ENCODE peak calls at places on chromosomes 1 and 21, in eight cellular contexts. One of them, this sample, is unnamed.

GRCh38 chr1:47624531-47624930 is 186.7 kb downstream of the FOXD2 start:
- DNase-seq in GM12878: no peak
- DNase-seq in body of pancreas: peak; percentile 54
- DNase-seq in IMR-90: no peak
- DNase-seq in H1: peak; percentile 29
- DNase-seq in Peyer's patch: no peak
- DNase-seq in ovary: no peak
- DNase-seq in upper lobe of left lung: peak; percentile 37
- DNase-seq in this sample: peak; percentile 13

GRCh38 chr21:17901458-17902092 is 82.4 kb upstream of the C21orf91 start:
- DNase-seq in ovary: no peak
- DNase-seq in body of pancreas: no peak
- DNase-seq in Peyer's patch: no peak
- DNase-seq in upper lobe of left lung: no peak
- DNase-seq in GM12878: peak; percentile 23
- DNase-seq in IMR-90: peak; percentile 10
- DNase-seq in H1: no peak
- DNase-seq in this sample: no peak

GRCh38 chr1:84998642-84999280 is 1.8 kb upstream of the MCOLN2 start:
- DNase-seq in upper lobe of left lung: peak; percentile 26
- DNase-seq in GM12878: no peak
- DNase-seq in IMR-90: peak; percentile 10
- DNase-seq in H1: no peak
- DNase-seq in Peyer's patch: peak; percentile 76
- DNase-seq in body of pancreas: peak; percentile 10
- DNase-seq in ovary: no peak
- DNase-seq in this sample: no peak

GRCh38 chr21:25895565-25896205 is 160.9 kb downstream of the GABPA start:
- DNase-seq in IMR-90: peak; percentile 45
- DNase-seq in ovary: no peak
- DNase-seq in Peyer's patch: no peak
- DNase-seq in upper lobe of left lung: no peak
- DNase-seq in H1: no peak
- DNase-seq in body of pancreas: peak; percentile 18
- DNase-seq in GM12878: no peak
- DNase-seq in this sample: no peak

GRCh38 chr1:51415963-51416362 is 85.6 kb upstream of the TTC39A start:
- DNase-seq in Peyer's patch: no peak
- DNase-seq in GM12878: no peak
- DNase-seq in IMR-90: no peak
- DNase-seq in body of pancreas: no peak
- DNase-seq in H1: no peak
- DNase-seq in ovary: no peak
- DNase-seq in upper lobe of left lung: no peak
- DNase-seq in this sample: no peak

GRCh38 chr1:232459826-232460225 is 170.1 kb downstream of the SIPA1L2 start:
- DNase-seq in Peyer's patch: no peak
- DNase-seq in H1: no peak
- DNase-seq in body of pancreas: no peak
- DNase-seq in IMR-90: no peak
- DNase-seq in upper lobe of left lung: no peak
- DNase-seq in ovary: no peak
- DNase-seq in GM12878: no peak
- DNase-seq in this sample: no peak

GRCh38 chr1:14809186-14809981 is 210.9 kb downstream of the KAZN start:
- DNase-seq in GM12878: no peak
- DNase-seq in upper lobe of left lung: no peak
- DNase-seq in Peyer's patch: no peak
- DNase-seq in ovary: no peak
- DNase-seq in IMR-90: no peak
- DNase-seq in H1: no peak
- DNase-seq in body of pancreas: no peak
- DNase-seq in this sample: no peak

GRCh38 chr1:165699577-165699976 is 1.2 kb upstream of the ALDH9A1 start:
- DNase-seq in GM12878: no peak
- DNase-seq in ovary: no peak
- DNase-seq in body of pancreas: no peak
- DNase-seq in upper lobe of left lung: no peak
- DNase-seq in H1: no peak
- DNase-seq in IMR-90: no peak
- DNase-seq in Peyer's patch: no peak
- DNase-seq in this sample: no peak

GRCh38 chr1:241548008-241548407 is 15.8 kb downstream of the KMO start:
- DNase-seq in Peyer's patch: no peak
- DNase-seq in body of pancreas: no peak
- DNase-seq in IMR-90: no peak
- DNase-seq in GM12878: no peak
- DNase-seq in H1: no peak
- DNase-seq in ovary: no peak
- DNase-seq in upper lobe of left lung: no peak
- DNase-seq in this sample: no peak

GRCh38 chr1:156444407-156445001 is 56.1 kb downstream of the MEF2D start:
- DNase-seq in IMR-90: no peak
- DNase-seq in Peyer's patch: no peak
- DNase-seq in body of pancreas: peak; percentile 46
- DNase-seq in H1: no peak
- DNase-seq in upper lobe of left lung: no peak
- DNase-seq in ovary: no peak
- DNase-seq in GM12878: no peak
- DNase-seq in this sample: no peak

GRCh38 chr1:38719880-38720279 is 139.7 kb downstream of the RRAGC start:
- DNase-seq in ovary: no peak
- DNase-seq in IMR-90: no peak
- DNase-seq in Peyer's patch: no peak
- DNase-seq in upper lobe of left lung: no peak
- DNase-seq in body of pancreas: no peak
- DNase-seq in GM12878: no peak
- DNase-seq in H1: no peak
- DNase-seq in this sample: no peak

GRCh38 chr1:78650114-78650513 is 483 bp downstream of the IFI44 start:
- DNase-seq in IMR-90: no peak
- DNase-seq in ovary: no peak
- DNase-seq in GM12878: no peak
- DNase-seq in Peyer's patch: no peak
- DNase-seq in H1: no peak
- DNase-seq in body of pancreas: no peak
- DNase-seq in upper lobe of left lung: no peak
- DNase-seq in this sample: no peak
- H3K4me3 ChIP-seq in IMR-90: no peak overlapping the region
- H3K4me3 ChIP-seq in ovary: peak overlapping the region; percentile 21
- H3K4me3 ChIP-seq in GM12878: peak overlapping the region; percentile 95
- H3K4me3 ChIP-seq in Peyer's patch: peak overlapping the region; percentile 32
- H3K4me3 ChIP-seq in H1: no peak overlapping the region
- H3K4me3 ChIP-seq in body of pancreas: peak overlapping the region; percentile 4
- H3K4me3 ChIP-seq in upper lobe of left lung: peak overlapping the region; percentile 50
- H3K4me3 ChIP-seq in this sample: no peak overlapping the region

GRCh38 chr21:18951291-18952038 is 547.9 kb upstream of the TMPRSS15 start:
- DNase-seq in IMR-90: no peak
- DNase-seq in Peyer's patch: no peak
- DNase-seq in GM12878: no peak
- DNase-seq in upper lobe of left lung: no peak
- DNase-seq in H1: peak; percentile 9
- DNase-seq in body of pancreas: peak; percentile 24
- DNase-seq in ovary: no peak
- DNase-seq in this sample: no peak
- TF ChIP-seq CTCF in IMR-90: no peak
- TF ChIP-seq CTCF in Peyer's patch: peak; percentile 41
- TF ChIP-seq CTCF in GM12878: no peak
- TF ChIP-seq CTCF in upper lobe of left lung: no peak
- TF ChIP-seq CTCF in H1: peak; percentile 52
- TF ChIP-seq CTCF in body of pancreas: peak; percentile 34
- TF ChIP-seq CTCF in ovary: no peak
- TF ChIP-seq CTCF in this sample: no peak

DNA sequence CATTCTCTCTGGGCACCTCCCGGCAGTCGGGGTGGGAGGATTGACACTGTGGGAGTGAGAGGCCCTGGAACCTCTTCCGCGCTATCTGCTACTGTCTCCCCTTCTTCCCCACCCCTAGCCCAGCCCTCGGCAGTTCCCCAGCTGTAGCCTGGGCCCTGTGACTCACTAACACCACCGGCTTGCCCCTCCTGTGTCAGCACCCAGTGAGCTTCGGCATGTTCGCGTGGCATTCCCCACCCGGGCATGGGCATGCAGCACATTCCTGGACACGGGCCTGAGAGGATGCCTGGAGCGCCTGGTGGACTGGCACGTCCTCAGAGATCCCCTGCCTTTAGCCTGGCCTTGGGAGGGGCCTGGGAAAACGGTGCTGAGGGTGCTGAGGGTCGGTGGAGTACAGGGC is 1.3 kb downstream of the CDK18 start:
- DNase-seq in upper lobe of left lung: peak; percentile 51
- DNase-seq in Peyer's patch: no peak
- DNase-seq in H1: no peak
- DNase-seq in IMR-90: no peak
- DNase-seq in ovary: peak; percentile 41
- DNase-seq in GM12878: no peak
- DNase-seq in body of pancreas: peak; percentile 59
- DNase-seq in this sample: no peak
- TF ChIP-seq POLR2A in upper lobe of left lung: no peak
- TF ChIP-seq POLR2A in Peyer's patch: no peak
- TF ChIP-seq POLR2A in H1: no peak
- TF ChIP-seq POLR2A in IMR-90: no peak
- TF ChIP-seq POLR2A in ovary: no peak
- TF ChIP-seq POLR2A in GM12878: no peak
- TF ChIP-seq POLR2A in body of pancreas: no peak
- TF ChIP-seq POLR2A in this sample: no peak

GRCh38 chr1:200180821-200181220 is 153.3 kb downstream of the NR5A2 start:
- DNase-seq in Peyer's patch: no peak
- DNase-seq in upper lobe of left lung: peak; percentile 41
- DNase-seq in IMR-90: peak; percentile 59
- DNase-seq in ovary: no peak
- DNase-seq in GM12878: no peak
- DNase-seq in H1: no peak
- DNase-seq in body of pancreas: peak; percentile 60
- DNase-seq in this sample: no peak

GRCh38 chr1:200176798-200177197 is 149.3 kb downstream of the NR5A2 start:
- DNase-seq in Peyer's patch: no peak
- DNase-seq in body of pancreas: peak; percentile 26
- DNase-seq in H1: no peak
- DNase-seq in ovary: no peak
- DNase-seq in upper lobe of left lung: no peak
- DNase-seq in GM12878: no peak
- DNase-seq in IMR-90: no peak
- DNase-seq in this sample: no peak

GRCh38 chr1:200178340-200178739 is 150.8 kb downstream of the NR5A2 start:
- DNase-seq in upper lobe of left lung: no peak
- DNase-seq in ovary: no peak
- DNase-seq in GM12878: no peak
- DNase-seq in H1: no peak
- DNase-seq in IMR-90: no peak
- DNase-seq in body of pancreas: no peak
- DNase-seq in Peyer's patch: no peak
- DNase-seq in this sample: no peak

GRCh38 chr1:200179781-200180160 is 152.3 kb downstream of the NR5A2 start:
- DNase-seq in GM12878: no peak
- DNase-seq in Peyer's patch: no peak
- DNase-seq in ovary: no peak
- DNase-seq in IMR-90: peak; percentile 7
- DNase-seq in upper lobe of left lung: no peak
- DNase-seq in H1: no peak
- DNase-seq in body of pancreas: no peak
- DNase-seq in this sample: no peak

GRCh38 chr1:200179126-200179780 is 151.7 kb downstream of the NR5A2 start:
- DNase-seq in body of pancreas: peak; percentile 16
- DNase-seq in ovary: no peak
- DNase-seq in IMR-90: peak; percentile 70
- DNase-seq in Peyer's patch: no peak
- DNase-seq in H1: no peak
- DNase-seq in GM12878: no peak
- DNase-seq in upper lobe of left lung: no peak
- DNase-seq in this sample: no peak
- H3K4me3 ChIP-seq in body of pancreas: no peak overlapping the region
- H3K4me3 ChIP-seq in ovary: no peak overlapping the region
- H3K4me3 ChIP-seq in IMR-90: no peak overlapping the region
- H3K4me3 ChIP-seq in Peyer's patch: no peak overlapping the region
- H3K4me3 ChIP-seq in H1: no peak overlapping the region
- H3K4me3 ChIP-seq in GM12878: no peak overlapping the region
- H3K4me3 ChIP-seq in upper lobe of left lung: no peak overlapping the region
- H3K4me3 ChIP-seq in this sample: no peak overlapping the region

DNA sequence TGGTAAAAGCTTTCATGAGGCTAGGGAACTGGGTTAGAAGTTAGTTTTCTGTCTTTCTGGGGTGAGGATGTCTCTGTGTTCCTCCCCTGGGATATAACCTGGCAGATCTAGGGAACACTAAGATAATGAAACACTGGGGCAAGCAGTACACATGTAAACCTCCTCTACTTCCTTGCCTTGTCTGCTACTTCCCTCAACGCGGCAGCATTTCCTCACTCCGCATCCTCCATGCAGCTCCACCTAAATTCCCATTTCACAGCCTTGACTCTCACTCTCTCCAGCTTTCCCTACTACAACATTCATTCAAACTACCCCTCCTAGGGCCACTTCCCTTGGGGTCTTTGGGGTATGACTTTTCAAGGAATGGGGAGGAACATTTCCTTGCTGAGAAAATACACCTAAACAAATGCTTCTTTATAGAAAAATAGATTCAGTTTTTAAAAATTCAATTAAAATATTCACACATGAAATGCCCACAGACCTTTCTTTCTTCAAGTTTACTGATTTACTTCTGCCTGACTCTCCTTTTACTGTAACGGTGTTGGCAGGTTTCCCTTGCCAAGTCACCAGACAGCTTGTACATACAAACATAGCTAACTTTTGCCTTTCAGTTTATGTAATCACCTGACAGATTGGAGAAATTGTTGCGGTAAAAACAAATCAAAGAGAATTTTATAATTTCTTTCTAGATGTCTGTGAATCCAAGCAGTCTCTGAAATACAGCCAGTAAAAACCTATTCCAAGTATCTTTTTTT is 90.1 kb downstream of the TNFSF18 start:
- DNase-seq in Peyer's patch: no peak
- DNase-seq in upper lobe of left lung: no peak
- DNase-seq in IMR-90: peak; percentile 87
- DNase-seq in GM12878: no peak
- DNase-seq in body of pancreas: peak; percentile 85
- DNase-seq in ovary: no peak
- DNase-seq in H1: no peak
- DNase-seq in this sample: no peak
- TF ChIP-seq CTCF in Peyer's patch: no peak
- TF ChIP-seq CTCF in upper lobe of left lung: no peak
- TF ChIP-seq CTCF in IMR-90: no peak
- TF ChIP-seq CTCF in GM12878: no peak
- TF ChIP-seq CTCF in body of pancreas: no peak
- TF ChIP-seq CTCF in ovary: no peak
- TF ChIP-seq CTCF in H1: no peak
- TF ChIP-seq CTCF in this sample: no peak

GRCh38 chr1:208239518-208240381 is 4.4 kb downstream of the PLXNA2 start:
- DNase-seq in body of pancreas: peak; percentile 77
- DNase-seq in upper lobe of left lung: no peak
- DNase-seq in ovary: peak; percentile 14
- DNase-seq in Peyer's patch: no peak
- DNase-seq in GM12878: no peak
- DNase-seq in H1: no peak
- DNase-seq in IMR-90: no peak
- DNase-seq in this sample: no peak
- TF ChIP-seq POLR2A in body of pancreas: peak; percentile 17
- TF ChIP-seq POLR2A in upper lobe of left lung: no peak
- TF ChIP-seq POLR2A in ovary: no peak
- TF ChIP-seq POLR2A in Peyer's patch: peak; percentile 49
- TF ChIP-seq POLR2A in GM12878: no peak
- TF ChIP-seq POLR2A in H1: no peak
- TF ChIP-seq POLR2A in IMR-90: no peak
- TF ChIP-seq POLR2A in this sample: no peak